ENCODE peak calls at places on chromosomes 5 and 9, in nine cellular contexts. A is tibial nerve, H is vagina, V is GM23248, B is psoas muscle, U is aorta, K is heart left ventricle, O is iPS DF 6.9, L is H7. G is an unnamed sample. For H3K27me3, the result is how much of the 10 kb centered on the place peaks cover.

GRCh38 chr9:99358668-99359067 is 136.6 kb downstream of the SEC61B start:
- DNase-seq in K (peak), U (no peak), V (no peak), L (no peak), H (no peak), O (no peak), A (no peak), B (peak), G (no peak)

GRCh38 chr9:21056931-21057330 is 20.8 kb downstream of the IFNB1 start:
- DNase-seq in V (peak), O (no peak), L (no peak), A (no peak), K (no peak), B (no peak), H (no peak), U (no peak), G (peak)

GRCh38 chr9:121200346-121200745 is 1.3 kb downstream of the RAB14 start:
- DNase-seq in V (peak), A (no peak), B (no peak), O (no peak), L (no peak), K (no peak), U (no peak), H (no peak), G (no peak)

GRCh38 chr5:176737001-176737745 is 73.2 kb upstream of the UNC5A start:
- DNase-seq in V (no peak), U (peak), O (no peak), K (no peak), L (peak), B (no peak), A (no peak), H (no peak), G (no peak)

GRCh38 chr9:90290716-90291485 is 351.7 kb downstream of the DIRAS2 start:
- DNase-seq in H (no peak), V (no peak), B (no peak), U (no peak), L (no peak), K (no peak), A (no peak), O (no peak), G (peak)

GRCh38 chr5:157290981-157291711 is 25.2 kb downstream of the CYFIP2 start:
- DNase-seq in A (no peak), U (no peak), L (no peak), V (no peak), O (no peak), H (no peak), K (no peak), B (no peak), G (no peak)

GRCh38 chr5:72223371-72223770 is 96.7 kb downstream of the MRPS27 start:
- DNase-seq in V (no peak), U (no peak), A (no peak), L (no peak), O (no peak), H (no peak), B (no peak), K (no peak), G (no peak)

GRCh38 chr5:144332265-144332664 is 161.6 kb downstream of the KCTD16 start:
- DNase-seq in O (peak), B (no peak), A (no peak), V (peak), H (no peak), U (no peak), L (peak), K (no peak), G (no peak)

GRCh38 chr5:160726721-160727120 is 125.3 kb downstream of the ATP10B start:
- DNase-seq in O (no peak), A (no peak), K (no peak), L (no peak), B (no peak), V (no peak), U (no peak), H (no peak), G (no peak)

GRCh38 chr5:91179018-91179417 is 204.1 kb downstream of the ARRDC3 start:
- DNase-seq in U (no peak), L (no peak), H (no peak), V (peak), K (no peak), A (no peak), O (no peak), B (no peak), G (no peak)

GRCh38 chr5:1498623-1499416 is 24.9 kb downstream of the LPCAT1 start:
- DNase-seq in V (no peak), L (no peak), U (no peak), K (no peak), B (no peak), O (no peak), H (no peak), A (no peak), G (no peak)

GRCh38 chr9:125966456-125966855 is 219.3 kb downstream of the PBX3 start:
- DNase-seq in V (no peak), B (no peak), U (no peak), H (no peak), A (no peak), O (no peak), L (no peak), K (no peak), G (no peak)

GRCh38 chr5:139851558-139851957 is 56.0 kb downstream of the PSD2 start:
- DNase-seq in B (no peak), U (peak), A (no peak), H (no peak), O (no peak), L (no peak), V (no peak), K (no peak), G (no peak)

GRCh38 chr5:139850423-139851016 is 54.9 kb downstream of the PSD2 start:
- DNase-seq in L (no peak), K (no peak), V (no peak), O (no peak), A (no peak), B (no peak), U (peak), H (no peak), G (no peak)

GRCh38 chr5:139854953-139855352 is 59.3 kb downstream of the PSD2 start:
- DNase-seq in H (no peak), O (no peak), K (no peak), B (no peak), U (peak), A (no peak), V (no peak), L (no peak), G (no peak)

GRCh38 chr5:139854029-139854605 is 58.5 kb downstream of the PSD2 start:
- DNase-seq in O (no peak), L (no peak), A (no peak), U (peak), B (no peak), K (no peak), H (no peak), V (no peak), G (no peak)

DNA sequence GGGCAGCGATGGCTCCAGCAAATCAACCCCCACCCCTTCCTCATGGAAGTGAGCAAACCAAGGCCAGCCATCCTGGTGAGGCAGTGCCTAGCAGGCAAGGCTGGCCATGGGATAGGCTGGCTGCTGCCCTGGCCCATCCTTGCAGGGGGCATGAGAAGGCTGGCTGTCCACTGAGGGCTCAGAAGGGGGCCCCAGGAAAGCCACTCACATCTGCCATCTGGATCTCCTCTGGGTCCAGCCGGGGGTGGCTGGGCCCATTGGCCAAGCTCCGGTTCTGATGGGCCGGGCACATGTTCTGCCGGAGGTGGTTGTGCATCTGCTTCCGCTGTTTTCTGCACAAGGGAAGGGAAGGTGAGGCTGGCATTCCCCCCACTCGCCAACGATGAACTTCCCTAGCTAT is 57.1 kb downstream of the PSD2 start:
- DNase-seq in B (no peak), K (no peak), V (no peak), A (no peak), H (no peak), O (no peak), U (peak), L (no peak), G (no peak)
- H3K27me3 ChIP-seq in B (under half), K (under half), V (under half), A (under half), H (under half), O (under half), U (under half), L (under half), G (under half)

GRCh38 chr9:34624475-34624984 is 4.2 kb upstream of the DCTN3 start:
- DNase-seq in V (no peak), H (no peak), L (peak), A (no peak), U (no peak), O (no peak), K (no peak), B (no peak), G (no peak)
- H3K27me3 ChIP-seq in V (half or more), H (under half), L (half or more), A (under half), U (under half), O (under half), K (half or more), B (under half), G (half or more)

DNA sequence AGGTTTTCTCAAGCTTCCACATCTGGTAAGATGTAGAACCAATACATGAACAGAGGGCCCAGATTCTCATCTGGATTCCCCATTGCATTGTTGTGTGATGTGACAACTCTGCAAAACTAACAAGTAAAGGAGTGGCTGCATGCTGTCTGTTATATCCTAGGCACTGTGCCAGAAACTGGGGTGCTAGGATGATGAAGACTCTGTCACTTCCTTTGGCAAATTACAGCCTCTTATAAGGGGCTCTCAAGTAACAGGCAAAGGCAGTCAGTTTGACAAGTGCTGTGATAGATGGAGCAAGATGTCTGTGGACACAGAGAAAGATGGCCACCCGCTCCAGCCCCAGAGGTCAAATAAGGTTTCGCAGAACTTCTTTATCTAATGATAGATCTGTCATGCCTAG is 115.7 kb downstream of the PAPPA start:
- DNase-seq in L (no peak), B (no peak), H (no peak), O (no peak), A (no peak), V (peak), K (no peak), U (no peak), G (peak)
- H3K27me3 ChIP-seq in L (under half), B (under half), H (under half), O (under half), A (under half), V (under half), K (under half), U (under half), G (under half)

DNA sequence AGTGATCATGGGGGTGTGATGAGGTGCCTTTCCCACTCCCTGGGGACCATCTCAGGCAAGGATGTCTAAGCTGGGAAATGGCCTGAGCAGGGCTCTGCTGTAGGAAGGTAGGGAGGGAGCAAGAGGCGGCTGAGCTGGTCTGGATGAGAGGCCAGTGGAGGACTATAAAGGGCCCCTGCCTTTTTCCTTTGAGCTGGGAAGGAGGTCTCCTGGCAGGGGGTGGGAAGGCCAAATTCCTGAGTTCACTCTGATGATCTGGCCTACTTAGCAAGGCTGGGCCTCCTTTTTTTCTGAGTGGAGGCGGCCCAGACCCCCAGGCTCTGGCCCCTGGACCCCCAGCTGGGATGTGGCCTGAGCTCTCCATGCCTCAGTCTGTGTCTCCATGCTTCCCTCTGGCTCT is 14.3 kb upstream of the PITX1 start:
- DNase-seq in V (no peak), L (peak), O (no peak), B (no peak), U (no peak), K (no peak), H (no peak), A (no peak), G (no peak)
- H3K27me3 ChIP-seq in V (half or more), L (half or more), O (under half), B (under half), U (under half), K (half or more), H (under half), A (under half), G (under half)

GRCh38 chr9:124452841-124453585 is 2.8 kb downstream of the ADGRD2 start:
- DNase-seq in B (no peak), L (no peak), A (no peak), U (peak), H (no peak), V (no peak), K (no peak), O (no peak), G (no peak)
- H3K27me3 ChIP-seq in B (under half), L (under half), A (under half), U (under half), H (under half), V (under half), K (under half), O (under half), G (under half)

GRCh38 chr5:174729075-174729680 is 4.8 kb downstream of the MSX2 start:
- DNase-seq in A (no peak), B (no peak), O (no peak), K (no peak), V (no peak), U (no peak), H (no peak), L (peak), G (no peak)
- H3K27me3 ChIP-seq in A (under half), B (under half), O (half or more), K (half or more), V (under half), U (under half), H (under half), L (half or more), G (under half)

GRCh38 chr5:17947029-17947428 is 312.8 kb downstream of the TAF11L14 start:
- DNase-seq in O (no peak), V (no peak), L (no peak), U (no peak), K (no peak), B (no peak), A (no peak), H (no peak), G (no peak)

GRCh38 chr5:17952231-17952630 is 318.0 kb downstream of the TAF11L14 start:
- DNase-seq in L (no peak), A (no peak), U (no peak), H (no peak), V (no peak), K (no peak), B (no peak), O (no peak), G (no peak)

DNA sequence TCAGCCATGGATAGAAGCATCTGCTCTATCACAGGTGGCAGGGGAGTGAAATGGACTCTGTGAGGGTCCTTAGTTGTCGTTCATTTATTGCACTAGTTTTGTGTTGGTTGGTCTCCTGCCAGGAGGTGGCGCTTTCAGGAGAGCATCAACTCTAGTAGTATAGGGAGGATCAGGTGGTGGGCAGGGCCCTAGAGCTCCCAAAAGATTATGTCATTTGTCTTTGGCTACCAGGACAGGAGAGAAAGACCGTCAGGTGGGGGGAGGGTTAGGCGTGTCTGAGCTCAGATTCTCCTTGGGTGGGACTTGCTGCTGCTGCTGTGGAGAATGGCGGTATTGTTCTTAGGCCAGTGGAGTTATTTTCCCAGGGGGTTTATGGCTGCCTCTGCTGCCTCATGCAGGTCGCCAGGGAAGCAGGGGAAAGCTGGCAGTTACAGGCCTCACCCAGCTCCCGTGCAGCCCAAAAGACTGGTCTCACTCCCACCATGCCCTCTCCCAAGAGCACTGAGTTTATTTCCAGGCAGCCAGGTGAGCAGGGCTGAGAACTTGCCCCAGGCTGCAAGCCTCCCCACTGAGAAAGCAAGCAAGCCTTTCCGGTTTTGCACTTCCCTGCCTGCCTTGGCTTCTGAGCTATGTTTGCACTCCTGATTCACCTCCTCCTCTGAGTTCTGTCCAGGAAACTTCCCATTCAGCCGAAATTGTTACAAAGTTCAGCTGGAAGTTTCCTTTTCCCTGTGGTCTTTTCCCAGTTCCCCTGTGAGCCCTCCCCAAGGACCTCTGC is 317.3 kb downstream of the TAF11L14 start:
- DNase-seq in U (no peak), B (no peak), A (no peak), K (no peak), O (peak), H (no peak), V (no peak), L (peak), G (peak)
- H3K27me3 ChIP-seq in U (under half), B (under half), A (under half), K (under half), O (under half), H (under half), V (under half), L (under half), G (under half)